ENCODE peak calls at places on chromosome 9, in eight cellular contexts. C is HEK293T; L is caudate nucleus; T is fibroblast of lung; S is stimulated activated CD4-positive, alpha-beta T cell treated with anti-CD3 and anti-CD28 coated beads, Interleukin-4, amount 100 ng/mL, for 48 hours; Z is foreskin fibroblast; H is globus pallidus; V is HCEC 1CT. N is an unnamed sample.

GRCh38 chr9:7212101-7212500 is 454.3 kb downstream of the KDM4C start:
- DNase-seq in S (no peak), C (no peak), L (peak), V (no peak), T (no peak), H (peak), Z (no peak), N (no peak)

GRCh38 chr9:21969011-21969935 is 24.9 kb downstream of the CDKN2A start:
- DNase-seq in L (no peak), C (no peak), T (no peak), H (no peak), Z (peak), S (no peak), V (no peak), N (no peak)

GRCh38 chr9:73148447-73148937 is 3.2 kb upstream of the ANXA1 start:
- DNase-seq in V (peak), L (no peak), T (peak), S (no peak), C (no peak), H (no peak), Z (peak), N (no peak)

GRCh38 chr9:92917176-92917800 is 30.0 kb upstream of the FGD3 start:
- DNase-seq in S (no peak), V (no peak), T (no peak), Z (no peak), C (no peak), H (no peak), L (no peak), N (no peak)

GRCh38 chr9:21796768-21797167 is 5.7 kb upstream of the MTAP start:
- DNase-seq in V (no peak), C (no peak), Z (peak), S (no peak), L (no peak), H (no peak), T (no peak), N (no peak)

GRCh38 chr9:92444841-92445240 is 20.6 kb upstream of the OMD start:
- DNase-seq in T (no peak), L (no peak), S (no peak), Z (no peak), V (no peak), C (no peak), H (no peak), N (no peak)

GRCh38 chr9:69470186-69470977 is 145.4 kb downstream of the ENTREP1 start:
- DNase-seq in V (no peak), T (no peak), H (no peak), C (no peak), S (no peak), L (no peak), Z (peak), N (no peak)

GRCh38 chr9:111349766-111350165 is 19.7 kb upstream of the OR2K2 start:
- DNase-seq in T (no peak), L (no peak), Z (no peak), V (no peak), C (no peak), H (no peak), S (no peak), N (no peak)

GRCh38 chr9:97366476-97366875 is 45.4 kb upstream of the TDRD7 start:
- DNase-seq in H (no peak), L (no peak), S (no peak), V (no peak), T (no peak), C (no peak), Z (no peak), N (no peak)

GRCh38 chr9:136964171-136964689 is 12.2 kb downstream of the LCN12 start:
- DNase-seq in V (no peak), L (no peak), C (no peak), H (no peak), Z (no peak), S (no peak), T (no peak), N (no peak)

GRCh38 chr9:8570776-8571175 is 771.2 kb upstream of the DMAC1 start:
- DNase-seq in H (no peak), V (no peak), Z (no peak), C (no peak), T (no peak), S (no peak), L (no peak), N (no peak)

GRCh38 chr9:114141553-114142548 is 13.5 kb upstream of the COL27A1 start:
- DNase-seq in V (peak), C (no peak), S (no peak), L (no peak), T (peak), Z (peak), H (no peak), N (no peak)

GRCh38 chr9:94173632-94174031 is 85.5 kb upstream of the ZNF169 start:
- DNase-seq in Z (no peak), H (no peak), T (no peak), C (no peak), V (no peak), L (no peak), S (peak), N (no peak)

GRCh38 chr9:95901506-95901905 is 26.0 kb downstream of the ERCC6L2 start:
- DNase-seq in S (no peak), T (no peak), H (no peak), Z (no peak), C (no peak), V (no peak), L (no peak), N (no peak)

GRCh38 chr9:84136119-84136868 is 155.7 kb downstream of the RMI1 start:
- DNase-seq in T (peak), H (no peak), Z (peak), S (no peak), C (no peak), V (peak), L (no peak), N (no peak)

GRCh38 chr9:132046456-132046855 is 33.2 kb downstream of the MED27 start:
- DNase-seq in S (no peak), L (no peak), T (no peak), H (no peak), Z (no peak), V (no peak), C (no peak), N (no peak)

GRCh38 chr9:129489838-129490582 is 130.9 kb downstream of the C9orf50 start:
- DNase-seq in Z (peak), V (peak), L (no peak), T (no peak), S (no peak), H (no peak), C (no peak), N (peak)

GRCh38 chr9:21060919-21061561 is 16.7 kb downstream of the IFNB1 start:
- DNase-seq in L (no peak), C (no peak), T (peak), Z (peak), V (peak), S (no peak), H (peak), N (no peak)

GRCh38 chr9:137583347-137583746 is 4.6 kb upstream of the DPH7 start:
- DNase-seq in S (no peak), C (no peak), H (no peak), V (no peak), T (no peak), L (no peak), Z (no peak), N (no peak)

GRCh38 chr9:109122726-109123621 is 3.2 kb upstream of the TMEM245 start:
- DNase-seq in S (no peak), T (no peak), C (no peak), V (no peak), H (no peak), Z (no peak), L (no peak), N (no peak)

GRCh38 chr9:121902483-121903135 is 190.5 kb downstream of the TTLL11 start:
- DNase-seq in H (no peak), L (no peak), T (peak), Z (peak), C (no peak), V (no peak), S (no peak), N (no peak)

GRCh38 chr9:75672478-75672877 is 218.0 kb upstream of the PCSK5 start:
- DNase-seq in Z (no peak), H (no peak), T (no peak), L (no peak), V (no peak), C (no peak), S (no peak), N (no peak)

GRCh38 chr9:98121096-98121495 is 2.1 kb upstream of the TRIM14 start:
- DNase-seq in H (no peak), V (no peak), Z (no peak), S (no peak), T (no peak), C (no peak), L (no peak), N (no peak)

GRCh38 chr9:133733421-133734250 is 4.5 kb downstream of the SARDH start:
- DNase-seq in H (no peak), L (no peak), S (no peak), Z (no peak), C (no peak), T (no peak), V (no peak), N (no peak)

GRCh38 chr9:98484218-98484617 is 224.5 kb downstream of the GABBR2 start:
- DNase-seq in S (no peak), H (no peak), T (no peak), L (no peak), C (no peak), V (no peak), Z (peak), N (no peak)

N was measured in central memory CD8-positive, alpha-beta T cell.